ENCODE peak calls at places on chromosomes 7 and 10, in five cellular contexts. C is HEK293T; K is GM20000; Q is GM04503; L is activated T-helper 1 cell treated with anti-CD3 and anti-CD28 coated beads, Interleukin-12 subunit alpha, Interleukin-12 subunit beta, Interleukin-2, Interleukin-4 antibody, amounts not matched to agents 30 ng/mL and 10 ng/mL and 1 ng/mL, durations not matched to agents 14 hours and 24 hours and 36 hours. S is an unnamed sample.

GRCh38 chr10:30436200-30436599 is 2.2 kb downstream of the MAP3K8 start:
- DNase-seq in K (no peak), Q (peak), C (no peak), L (no peak), S (no peak)

GRCh38 chr10:3178070-3178469 is 5.5 kb upstream of the PITRM1 start:
- DNase-seq in C (no peak), L (no peak), Q (no peak), K (peak), S (no peak)

GRCh38 chr10:3132036-3133025 is 40.3 kb downstream of the PITRM1 start:
- DNase-seq in Q (no peak), C (no peak), L (no peak), K (no peak), S (no peak)

GRCh38 chr7:102991540-102992214 is 78.9 kb downstream of the LRRC17 start:
- DNase-seq in L (no peak), C (peak), Q (peak), K (no peak), S (no peak)

GRCh38 chr7:74653686-74654181 is 3.8 kb upstream of the GTF2I start:
- DNase-seq in C (no peak), K (no peak), L (no peak), Q (no peak), S (no peak)

GRCh38 chr7:75054744-75055527 is 18.7 kb downstream of the RCC1L start:
- DNase-seq in K (no peak), C (no peak), L (no peak), Q (peak), S (no peak)

GRCh38 chr7:114148779-114149178 is 230.0 kb upstream of the PPP1R3A start:
- DNase-seq in Q (no peak), L (no peak), K (no peak), C (no peak), S (no peak)

GRCh38 chr10:541041-541440 is 148.4 kb downstream of the DIP2C start:
- DNase-seq in C (no peak), Q (no peak), L (no peak), K (no peak), S (no peak)

GRCh38 chr7:110918949-110919548 is 171.9 kb upstream of the LRRN3 start:
- DNase-seq in C (no peak), K (no peak), Q (no peak), L (no peak), S (no peak)

GRCh38 chr10:77442790-77443189 is 194.8 kb downstream of the KCNMA1 start:
- DNase-seq in L (no peak), C (no peak), Q (no peak), K (no peak), S (no peak)

GRCh38 chr10:104038958-104039752 is 46.5 kb downstream of the COL17A1 start:
- DNase-seq in C (no peak), K (no peak), L (no peak), Q (no peak), S (no peak)

GRCh38 chr7:155129186-155129585 is 59.1 kb downstream of the HTR5A start:
- DNase-seq in L (no peak), K (no peak), C (no peak), Q (no peak), S (no peak)

GRCh38 chr10:124239666-124240065 is 146.3 kb upstream of the CHST15 start:
- DNase-seq in Q (no peak), K (no peak), L (no peak), C (no peak), S (no peak)

GRCh38 chr10:104299031-104299904 is 30.3 kb downstream of the GSTO2 start:
- DNase-seq in L (no peak), C (no peak), K (no peak), Q (no peak), S (no peak)